ENCODE peak calls at places on chromosome 22, in nine cellular contexts. G is GM12891; V is NCI-H1417; Y is stimulated activated CD4-positive, alpha-beta T cell treated with anti-CD3 and anti-CD28 coated beads, Interleukin-15, amount 100 ng/mL, for 1 hour; B is kidney glomerular epithelial cell; A is HFFc6; D is CD8-positive, alpha-beta T cell; S is fibroblast of pulmonary artery; W is foreskin fibroblast. O is an unnamed sample.

GRCh38 chr22:16601437-16602223 is 9.0 kb upstream of the CCT8L2 start:
- DNase-seq in V (no peak), B (no peak), S (peak; percentile 1), D (no peak), A (no peak), Y (no peak), W (peak; percentile 42), G (no peak), O (peak; percentile 74)

GRCh38 chr22:28029201-28029948 is 110.3 kb upstream of the PITPNB start:
- DNase-seq in V (peak; percentile 95), W (peak; percentile 61), D (no peak), G (no peak), S (peak; percentile 90), Y (no peak), B (peak; percentile 70), A (no peak), O (peak; percentile 15)

GRCh38 chr22:25167082-25167481 is 32.6 kb upstream of the CRYBB3 start:
- DNase-seq in G (no peak), Y (no peak), D (no peak), S (no peak), B (no peak), V (peak; percentile 5), A (no peak), W (no peak), O (no peak)

GRCh38 chr22:29167032-29167911 is 38.4 kb upstream of the EMID1 start:
- DNase-seq in Y (no peak), A (no peak), S (no peak), W (no peak), G (peak; percentile 78), D (no peak), V (no peak), B (no peak), O (peak; percentile 97)

GRCh38 chr22:47188337-47189055 is 426.0 kb downstream of the TBC1D22A start:
- DNase-seq in B (peak; percentile 41), W (no peak), D (no peak), A (no peak), Y (no peak), G (no peak), S (no peak), V (peak; percentile 11), O (no peak)

GRCh38 chr22:38963872-38964271 is 6.5 kb downstream of the APOBEC3A start:
- DNase-seq in A (no peak), Y (no peak), G (no peak), D (no peak), V (no peak), W (no peak), S (no peak), B (no peak), O (no peak)

GRCh38 chr22:47038206-47038835 is 275.9 kb downstream of the TBC1D22A start:
- DNase-seq in D (no peak), G (no peak), S (no peak), W (no peak), A (no peak), Y (no peak), B (no peak), V (no peak), O (no peak)

GRCh38 chr22:21754523-21755128 is 19.0 kb upstream of the YPEL1 start:
- DNase-seq in G (peak; percentile 33), D (no peak), B (no peak), V (no peak), W (peak; percentile 57), Y (no peak), A (no peak), S (peak; percentile 36), O (no peak)

GRCh38 chr22:43823353-43823908 is 11.3 kb upstream of the EFCAB6 start:
- DNase-seq in V (peak; percentile 40), G (peak; percentile 1), S (no peak), Y (no peak), B (peak; percentile 84), D (no peak), A (no peak), W (no peak), O (no peak)

GRCh38 chr22:44091021-44091721 is 67.1 kb downstream of the PARVB start:
- DNase-seq in Y (no peak), W (no peak), G (no peak), V (peak; percentile 4), B (peak; percentile 1), S (peak; percentile 31), D (no peak), A (no peak), O (peak; percentile 32)

GRCh38 chr22:38165929-38166593 is 15.6 kb downstream of the PLA2G6 start:
- DNase-seq in W (no peak), G (no peak), S (no peak), A (no peak), B (no peak), Y (no peak), D (no peak), V (no peak), O (no peak)

GRCh38 chr22:32858121-32858703 is 56.7 kb downstream of the TIMP3 start:
- DNase-seq in V (no peak), B (no peak), Y (no peak), A (no peak), D (no peak), W (no peak), G (no peak), S (no peak), O (no peak)

GRCh38 chr22:23523746-23524145 is 56.3 kb downstream of the IGLL1 start:
- DNase-seq in S (no peak), W (no peak), G (no peak), B (no peak), Y (no peak), D (no peak), V (no peak), A (no peak), O (peak; percentile 90)

GRCh38 chr22:36289406-36289870 is 36.5 kb downstream of the APOL1 start:
- DNase-seq in Y (no peak), A (no peak), S (no peak), V (no peak), D (no peak), B (no peak), W (no peak), G (no peak), O (no peak)

O was measured in DND-41.